ENCODE peak calls at places on chromosome 11, in five cellular contexts. One of them, this sample, is unnamed.

GRCh38 chr11:123640677-123641494 is 13.5 kb downstream of the SCN3B start:
- DNase-seq in GM12878: no peak
- DNase-seq in K562: peak; percentile 70
- DNase-seq in HepG2: peak; percentile 20
- DNase-seq in SK-N-SH: peak; percentile 81
- DNase-seq in this sample: peak; percentile 41

GRCh38 chr11:133581091-133581490 is 48.8 kb upstream of the OPCML start:
- DNase-seq in GM12878: no peak
- DNase-seq in K562: no peak
- DNase-seq in HepG2: no peak
- DNase-seq in SK-N-SH: no peak
- DNase-seq in this sample: no peak

GRCh38 chr11:119976805-119977583 is 160.9 kb downstream of the TRIM29 start:
- DNase-seq in GM12878: no peak
- DNase-seq in K562: no peak
- DNase-seq in HepG2: no peak
- DNase-seq in SK-N-SH: no peak
- DNase-seq in this sample: no peak

GRCh38 chr11:104051806-104052205 is 15.4 kb downstream of the DDI1 start:
- DNase-seq in GM12878: no peak
- DNase-seq in K562: no peak
- DNase-seq in HepG2: no peak
- DNase-seq in SK-N-SH: no peak
- DNase-seq in this sample: no peak

GRCh38 chr11:66950113-66950535 is 8.1 kb downstream of the PC start:
- DNase-seq in GM12878: no peak
- DNase-seq in K562: peak; percentile 77
- DNase-seq in HepG2: peak; percentile 87
- DNase-seq in SK-N-SH: no peak
- DNase-seq in this sample: no peak

GRCh38 chr11:76903325-76903724 is 42.6 kb downstream of the ACER3 start:
- DNase-seq in GM12878: no peak
- DNase-seq in K562: no peak
- DNase-seq in HepG2: no peak
- DNase-seq in SK-N-SH: no peak
- DNase-seq in this sample: no peak

GRCh38 chr11:98736813-98737212 is 283.9 kb upstream of the CNTN5 start:
- DNase-seq in GM12878: no peak
- DNase-seq in K562: no peak
- DNase-seq in HepG2: no peak
- DNase-seq in SK-N-SH: no peak
- DNase-seq in this sample: no peak

GRCh38 chr11:3043315-3043871 is 13.8 kb downstream of the CARS1 start:
- DNase-seq in GM12878: no peak
- DNase-seq in K562: no peak
- DNase-seq in HepG2: no peak
- DNase-seq in SK-N-SH: no peak
- DNase-seq in this sample: no peak

GRCh38 chr11:123195182-123196059 is at the start of gene CLMP:
- DNase-seq in GM12878: no peak
- DNase-seq in K562: no peak
- DNase-seq in HepG2: no peak
- DNase-seq in SK-N-SH: peak; percentile 91
- DNase-seq in this sample: no peak

GRCh38 chr11:41921991-41922390 is 462.5 kb upstream of the LRRC4C start:
- DNase-seq in GM12878: no peak
- DNase-seq in K562: no peak
- DNase-seq in HepG2: no peak
- DNase-seq in SK-N-SH: no peak
- DNase-seq in this sample: no peak

GRCh38 chr11:87368151-87368550 is 330.4 kb downstream of the TMEM135 start:
- DNase-seq in GM12878: no peak
- DNase-seq in K562: no peak
- DNase-seq in HepG2: no peak
- DNase-seq in SK-N-SH: no peak
- DNase-seq in this sample: no peak

GRCh38 chr11:2214527-2215229 is 43.1 kb upstream of the TH start:
- DNase-seq in GM12878: no peak
- DNase-seq in K562: peak; percentile 3
- DNase-seq in HepG2: peak; percentile 16
- DNase-seq in SK-N-SH: peak; percentile 43
- DNase-seq in this sample: no peak

GRCh38 chr11:76910620-76911414 is 50.1 kb downstream of the ACER3 start:
- DNase-seq in GM12878: no peak
- DNase-seq in K562: peak; percentile 23
- DNase-seq in HepG2: no peak
- DNase-seq in SK-N-SH: no peak
- DNase-seq in this sample: no peak

GRCh38 chr11:61601512-61601911 is 20.6 kb upstream of the SYT7 start:
- DNase-seq in GM12878: no peak
- DNase-seq in K562: no peak
- DNase-seq in HepG2: peak; percentile 88
- DNase-seq in SK-N-SH: no peak
- DNase-seq in this sample: no peak

GRCh38 chr11:117468888-117469287 is 141.2 kb downstream of the CEP164 start:
- DNase-seq in GM12878: no peak
- DNase-seq in K562: peak; percentile 43
- DNase-seq in HepG2: no peak
- DNase-seq in SK-N-SH: no peak
- DNase-seq in this sample: no peak

GRCh38 chr11:36376888-36377758 is 81.0 kb downstream of the PRR5L start:
- DNase-seq in GM12878: no peak
- DNase-seq in K562: no peak
- DNase-seq in HepG2: no peak
- DNase-seq in SK-N-SH: peak; percentile 79
- DNase-seq in this sample: peak; percentile 37
- TF ChIP-seq GABPA in GM12878: no peak
- TF ChIP-seq GABPA in K562: no peak
- TF ChIP-seq GABPA in HepG2: no peak
- TF ChIP-seq GABPA in SK-N-SH: no peak
- TF ChIP-seq GABPA in this sample: no peak

GRCh38 chr11:34359548-34359891 is 1.7 kb upstream of the ABTB2 start:
- DNase-seq in GM12878: no peak
- DNase-seq in K562: peak; percentile 35
- DNase-seq in HepG2: no peak
- DNase-seq in SK-N-SH: peak; percentile 49
- DNase-seq in this sample: peak; percentile 17
- TF ChIP-seq CTCF in GM12878: no peak
- TF ChIP-seq CTCF in K562: no peak
- TF ChIP-seq CTCF in HepG2: no peak
- TF ChIP-seq CTCF in SK-N-SH: no peak
- TF ChIP-seq CTCF in this sample: no peak

GRCh38 chr11:70210051-70210501 is 7.0 kb downstream of the FADD start:
- DNase-seq in GM12878: no peak
- DNase-seq in K562: no peak
- DNase-seq in HepG2: no peak
- DNase-seq in SK-N-SH: no peak
- DNase-seq in this sample: no peak
- TF ChIP-seq REST in GM12878: no peak
- TF ChIP-seq REST in K562: no peak
- TF ChIP-seq REST in HepG2: no peak
- TF ChIP-seq REST in SK-N-SH: no peak
- TF ChIP-seq REST in this sample: no peak

GRCh38 chr11:44899959-44900358 is 50.7 kb downstream of the TP53I11 start:
- DNase-seq in GM12878: peak; percentile 11
- DNase-seq in K562: peak; percentile 76
- DNase-seq in HepG2: peak; percentile 5
- DNase-seq in SK-N-SH: peak; percentile 63
- DNase-seq in this sample: no peak
- TF ChIP-seq GABPA in GM12878: no peak
- TF ChIP-seq GABPA in K562: no peak
- TF ChIP-seq GABPA in HepG2: no peak
- TF ChIP-seq GABPA in SK-N-SH: no peak
- TF ChIP-seq GABPA in this sample: no peak

GRCh38 chr11:70415176-70415575 is 16.8 kb downstream of the CTTN start:
- DNase-seq in GM12878: no peak
- DNase-seq in K562: no peak
- DNase-seq in HepG2: no peak
- DNase-seq in SK-N-SH: no peak
- DNase-seq in this sample: no peak
- TF ChIP-seq CTCF in GM12878: no peak
- TF ChIP-seq CTCF in K562: no peak
- TF ChIP-seq CTCF in HepG2: no peak
- TF ChIP-seq CTCF in SK-N-SH: peak; percentile 51
- TF ChIP-seq CTCF in this sample: no peak

GRCh38 chr11:18393581-18394299 is 623 bp upstream of the LDHA start:
- DNase-seq in GM12878: no peak
- DNase-seq in K562: peak; percentile 30
- DNase-seq in HepG2: no peak
- DNase-seq in SK-N-SH: no peak
- DNase-seq in this sample: no peak

GRCh38 chr11:18392434-18393321 is 1.7 kb upstream of the LDHA start:
- DNase-seq in GM12878: no peak
- DNase-seq in K562: no peak
- DNase-seq in HepG2: no peak
- DNase-seq in SK-N-SH: no peak
- DNase-seq in this sample: peak; percentile 74

GRCh38 chr11:18394300-18394927 is at the start of gene LDHA:
- DNase-seq in GM12878: peak; percentile 80
- DNase-seq in K562: peak; percentile 96
- DNase-seq in HepG2: peak; percentile 93
- DNase-seq in SK-N-SH: peak; percentile 95
- DNase-seq in this sample: peak; percentile 97

GRCh38 chr11:18395735-18396504 is 1.6 kb downstream of the LDHA start:
- DNase-seq in GM12878: peak; percentile 86
- DNase-seq in K562: peak; percentile 97
- DNase-seq in HepG2: peak; percentile 97
- DNase-seq in SK-N-SH: peak; percentile 93
- DNase-seq in this sample: peak; percentile 92

DNA sequence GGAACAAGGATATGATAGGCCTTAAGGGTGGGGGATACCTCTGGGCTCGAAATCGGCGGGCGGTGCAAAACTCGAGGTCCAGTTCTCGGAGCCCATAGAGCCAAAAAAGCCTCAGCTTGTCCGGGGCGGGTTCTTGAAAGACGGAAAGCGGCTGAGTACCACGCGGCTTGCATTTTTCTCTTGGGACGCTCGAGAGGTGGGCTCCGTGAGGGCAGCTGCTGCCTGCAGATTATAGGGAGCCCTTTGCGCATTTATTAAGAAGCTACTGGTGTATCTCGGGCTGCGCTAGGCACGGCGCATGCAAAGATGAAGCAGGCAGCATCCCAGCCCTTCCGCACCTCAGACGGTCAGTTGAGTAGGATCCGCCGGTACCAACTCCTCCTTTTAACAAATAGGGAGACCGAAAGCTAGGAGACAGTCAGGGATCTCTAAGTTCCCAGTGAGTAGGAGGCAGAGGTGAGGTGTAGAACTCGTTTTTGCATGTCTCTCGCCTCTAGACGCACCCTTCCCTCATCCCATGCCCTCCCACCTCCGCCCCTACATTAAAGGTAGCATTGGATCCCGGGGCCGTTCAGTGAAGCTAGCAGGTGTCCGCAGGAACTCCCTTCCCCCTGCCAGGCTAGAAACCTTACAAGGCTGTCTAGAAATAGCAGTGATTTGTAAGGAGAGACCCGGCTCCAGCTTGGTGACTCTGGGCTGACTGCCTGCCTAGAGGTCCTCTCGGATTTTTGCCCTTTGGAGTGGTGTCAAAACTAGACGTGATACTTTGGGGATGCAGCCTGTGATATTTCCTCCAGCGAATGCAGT is 768 bp downstream of the LDHA start:
- DNase-seq in GM12878: no peak
- DNase-seq in K562: no peak
- DNase-seq in HepG2: no peak
- DNase-seq in SK-N-SH: peak; percentile 30
- DNase-seq in this sample: peak; percentile 9
- TF ChIP-seq REST in GM12878: no peak
- TF ChIP-seq REST in K562: no peak
- TF ChIP-seq REST in HepG2: no peak
- TF ChIP-seq REST in SK-N-SH: no peak
- TF ChIP-seq REST in this sample: no peak

GRCh38 chr11:95296165-95296564 is 65.2 kb upstream of the SESN3 start:
- DNase-seq in GM12878: no peak
- DNase-seq in K562: no peak
- DNase-seq in HepG2: no peak
- DNase-seq in SK-N-SH: peak; percentile 3
- DNase-seq in this sample: no peak

GRCh38 chr11:95293116-95293515 is 62.1 kb upstream of the SESN3 start:
- DNase-seq in GM12878: no peak
- DNase-seq in K562: no peak
- DNase-seq in HepG2: no peak
- DNase-seq in SK-N-SH: no peak
- DNase-seq in this sample: no peak

GRCh38 chr11:95296621-95297025 is 65.6 kb upstream of the SESN3 start:
- DNase-seq in GM12878: peak; percentile 39
- DNase-seq in K562: no peak
- DNase-seq in HepG2: no peak
- DNase-seq in SK-N-SH: no peak
- DNase-seq in this sample: no peak

GRCh38 chr11:95297680-95298452 is 66.9 kb upstream of the SESN3 start:
- DNase-seq in GM12878: no peak
- DNase-seq in K562: no peak
- DNase-seq in HepG2: no peak
- DNase-seq in SK-N-SH: no peak
- DNase-seq in this sample: no peak

DNA sequence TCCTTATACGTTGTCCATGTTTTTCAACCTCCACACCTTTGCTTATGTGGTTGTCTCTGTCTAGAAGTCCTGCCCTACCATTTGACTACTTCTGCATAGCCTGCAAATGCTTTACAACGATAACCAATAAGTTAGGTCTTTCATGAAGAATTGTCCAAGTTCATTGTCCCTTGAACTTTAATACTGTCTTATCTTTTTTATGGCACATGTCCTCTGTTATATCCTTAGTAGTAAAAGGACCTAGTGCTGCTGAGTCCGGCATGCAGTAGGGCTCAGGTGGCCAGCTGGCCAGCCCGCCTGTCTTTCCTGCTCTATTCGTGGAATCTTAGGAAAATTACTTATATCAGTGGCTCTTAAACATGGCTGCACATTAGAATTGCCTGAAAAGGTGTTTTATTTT is 64.4 kb upstream of the SESN3 start:
- DNase-seq in GM12878: no peak
- DNase-seq in K562: no peak
- DNase-seq in HepG2: no peak
- DNase-seq in SK-N-SH: no peak
- DNase-seq in this sample: no peak
- TF ChIP-seq GABPA in GM12878: no peak
- TF ChIP-seq GABPA in K562: no peak
- TF ChIP-seq GABPA in HepG2: no peak
- TF ChIP-seq GABPA in SK-N-SH: no peak
- TF ChIP-seq GABPA in this sample: no peak

GRCh38 chr11:10030122-10030490 is 263.9 kb downstream of the SBF2 start:
- DNase-seq in GM12878: no peak
- DNase-seq in K562: no peak
- DNase-seq in HepG2: no peak
- DNase-seq in SK-N-SH: no peak
- DNase-seq in this sample: no peak
- TF ChIP-seq CTCF in GM12878: no peak
- TF ChIP-seq CTCF in K562: no peak
- TF ChIP-seq CTCF in HepG2: no peak
- TF ChIP-seq CTCF in SK-N-SH: no peak
- TF ChIP-seq CTCF in this sample: no peak

GRCh38 chr11:128482512-128483191 is 104.7 kb downstream of the ETS1 start:
- DNase-seq in GM12878: no peak
- DNase-seq in K562: no peak
- DNase-seq in HepG2: no peak
- DNase-seq in SK-N-SH: no peak
- DNase-seq in this sample: no peak
- TF ChIP-seq REST in GM12878: no peak
- TF ChIP-seq REST in K562: no peak
- TF ChIP-seq REST in HepG2: no peak
- TF ChIP-seq REST in SK-N-SH: no peak
- TF ChIP-seq REST in this sample: no peak

GRCh38 chr11:38095268-38095667 is 1497.2 kb upstream of the RAG2 start:
- DNase-seq in GM12878: no peak
- DNase-seq in K562: no peak
- DNase-seq in HepG2: no peak
- DNase-seq in SK-N-SH: no peak
- DNase-seq in this sample: no peak

GRCh38 chr11:38089728-38090127 is 1491.7 kb upstream of the RAG2 start:
- DNase-seq in GM12878: no peak
- DNase-seq in K562: no peak
- DNase-seq in HepG2: no peak
- DNase-seq in SK-N-SH: no peak
- DNase-seq in this sample: no peak
- TF ChIP-seq GABPA in GM12878: no peak
- TF ChIP-seq GABPA in K562: no peak
- TF ChIP-seq GABPA in HepG2: no peak
- TF ChIP-seq GABPA in SK-N-SH: no peak
- TF ChIP-seq GABPA in this sample: no peak